ENCODE peak calls at places on chromosomes 12 and 14, in nine cellular contexts. I is heart left ventricle; R is choroid plexus epithelial cell; V is HEK293T; Q is retina; U is activated CD4-positive, alpha-beta T cell treated with anti-CD3 and anti-CD28 coated beads, Interleukin-2, amount 50 U/mL, for 1 hour; C is IMR-90; H is HepG2; M is erythroblast. X is an unnamed sample.

GRCh38 chr14:61887628-61888027 is 125.4 kb downstream of the SNAPC1 start:
- DNase-seq in H (no peak), V (no peak), Q (no peak), U (no peak), M (no peak), C (no peak), R (peak; percentile 4), I (no peak), X (no peak)

GRCh38 chr14:72555609-72556000 is 338.3 kb downstream of the DPF3 start:
- DNase-seq in H (no peak), Q (no peak), V (no peak), M (no peak), I (no peak), R (no peak), U (no peak), C (no peak), X (no peak)

GRCh38 chr12:49972122-49972521 is 625 bp upstream of the AQP6 start:
- DNase-seq in H (no peak), I (no peak), M (no peak), C (no peak), V (no peak), R (no peak), U (no peak), Q (no peak), X (no peak)

GRCh38 chr12:122946690-122947271 is 19.5 kb downstream of the ABCB9 start:
- DNase-seq in C (peak; percentile 100), M (peak; percentile 94), R (peak; percentile 99), H (peak; percentile 85), I (peak; percentile 90), Q (no peak), U (peak; percentile 41), V (peak; percentile 34), X (peak; percentile 98)

GRCh38 chr14:68608235-68608962 is 184.5 kb downstream of the ZFP36L1 start:
- DNase-seq in H (no peak), V (no peak), C (no peak), U (no peak), M (no peak), Q (no peak), R (no peak), I (no peak), X (no peak)

GRCh38 chr12:78279567-78279966 is 448.9 kb downstream of the NAV3 start:
- DNase-seq in R (no peak), Q (no peak), U (no peak), M (no peak), H (no peak), I (no peak), V (no peak), C (no peak), X (no peak)

GRCh38 chr14:29462271-29462670 is 465.4 kb downstream of the PRKD1 start:
- DNase-seq in I (no peak), Q (peak; percentile 61), C (no peak), R (no peak), H (no peak), U (no peak), M (no peak), V (no peak), X (no peak)

GRCh38 chr12:92408072-92408900 is 262.6 kb upstream of the BTG1 start:
- DNase-seq in H (peak; percentile 4), C (no peak), I (peak; percentile 57), U (peak; percentile 32), V (peak; percentile 49), M (peak; percentile 84), R (peak; percentile 12), Q (no peak), X (peak; percentile 46)

GRCh38 chr12:34394211-34395055 is 372.1 kb downstream of the ALG10 start:
- DNase-seq in U (no peak), I (peak; percentile 9), Q (no peak), H (no peak), C (no peak), V (no peak), R (no peak), M (no peak), X (peak; percentile 35)

GRCh38 chr12:67067453-67068203 is 201.5 kb upstream of the CAND1 start:
- DNase-seq in I (no peak), C (no peak), H (no peak), U (no peak), M (no peak), Q (peak; percentile 52), R (no peak), V (no peak), X (no peak)

GRCh38 chr14:69288001-69288771 is 28.2 kb downstream of the GALNT16 start:
- DNase-seq in Q (no peak), C (peak; percentile 42), R (peak; percentile 80), I (peak; percentile 68), M (no peak), V (no peak), U (no peak), H (peak; percentile 23), X (no peak)

GRCh38 chr14:21987937-21988336 is 314.3 kb upstream of the OR4E1 start:
- DNase-seq in H (peak; percentile 68), Q (no peak), M (peak; percentile 58), U (no peak), R (peak; percentile 58), I (no peak), C (peak; percentile 12), V (peak; percentile 53), X (no peak)

GRCh38 chr12:4997939-4998338 is 45.7 kb upstream of the KCNA5 start:
- DNase-seq in H (no peak), R (peak; percentile 61), M (no peak), U (no peak), C (peak; percentile 83), Q (no peak), V (no peak), I (peak; percentile 67), X (peak; percentile 86)

GRCh38 chr14:81727243-81727642 is 193.6 kb upstream of the SEL1L start:
- DNase-seq in V (no peak), U (no peak), Q (no peak), M (no peak), I (no peak), C (no peak), R (peak; percentile 10), H (no peak), X (no peak)

GRCh38 chr12:96501139-96501741 is 11.9 kb downstream of the CFAP54 start:
- DNase-seq in V (no peak), C (peak; percentile 61), I (peak; percentile 55), M (peak; percentile 54), R (peak; percentile 79), Q (no peak), H (peak; percentile 55), U (peak; percentile 30), X (peak; percentile 68)

GRCh38 chr12:113059071-113059595 is 2.6 kb downstream of the DTX1 start:
- DNase-seq in V (no peak), H (no peak), M (no peak), Q (no peak), I (no peak), R (no peak), U (no peak), C (no peak), X (no peak)

GRCh38 chr14:70955543-70956480 is 48.6 kb downstream of the PCNX1 start:
- DNase-seq in Q (no peak), I (no peak), R (peak; percentile 53), V (peak; percentile 15), C (peak; percentile 26), M (peak; percentile 6), H (peak; percentile 29), U (peak; percentile 46), X (peak; percentile 19)

GRCh38 chr12:93571854-93572711 is at the start of gene SOCS2:
- DNase-seq in Q (peak; percentile 76), H (no peak), I (peak; percentile 59), C (peak; percentile 21), R (peak; percentile 22), M (peak; percentile 85), U (peak; percentile 18), V (peak; percentile 51), X (peak; percentile 55)

GRCh38 chr14:71733210-71733883 is 198.9 kb upstream of the RGS6 start:
- DNase-seq in V (no peak), I (no peak), R (peak; percentile 76), U (no peak), C (peak; percentile 76), H (no peak), M (no peak), Q (no peak), X (peak; percentile 34)

GRCh38 chr14:63745858-63746425 is 18.1 kb upstream of the SGPP1 start:
- DNase-seq in H (no peak), U (no peak), I (no peak), V (no peak), C (no peak), Q (no peak), M (peak; percentile 32), R (no peak), X (no peak)

GRCh38 chr12:66929121-66929520 is 250.2 kb upstream of the GRIP1 start:
- DNase-seq in V (no peak), R (no peak), H (no peak), M (no peak), Q (no peak), C (no peak), U (no peak), I (no peak), X (no peak)

GRCh38 chr12:57188090-57188425 is 28.5 kb upstream of the NXPH4 start:
- DNase-seq in I (no peak), R (no peak), U (no peak), H (no peak), C (no peak), Q (no peak), M (no peak), V (no peak), X (no peak)

GRCh38 chr12:109182041-109182839 is 65.9 kb downstream of the ACACB start:
- DNase-seq in C (no peak), U (no peak), R (no peak), Q (no peak), H (no peak), M (no peak), V (no peak), I (no peak), X (no peak)

GRCh38 chr12:100826323-100826722 is 31.7 kb downstream of the ANO4 start:
- DNase-seq in Q (peak; percentile 15), U (peak; percentile 0), M (peak; percentile 50), I (no peak), V (peak; percentile 16), C (peak; percentile 58), R (peak; percentile 65), H (peak; percentile 23), X (no peak)

GRCh38 chr12:124651508-124652273 is 84.3 kb upstream of the NCOR2 start:
- DNase-seq in R (no peak), C (no peak), H (no peak), U (no peak), Q (no peak), V (no peak), M (no peak), I (no peak), X (no peak)

GRCh38 chr14:59013672-59014298 is 174.7 kb upstream of the DAAM1 start:
- DNase-seq in V (no peak), R (peak; percentile 70), C (peak; percentile 68), U (no peak), I (no peak), H (peak; percentile 66), M (no peak), Q (no peak), X (no peak)

GRCh38 chr12:54397157-54397556 is 12.6 kb upstream of the ZNF385A start:
- DNase-seq in C (no peak), R (no peak), M (no peak), Q (no peak), I (no peak), V (no peak), H (no peak), U (no peak), X (no peak)

GRCh38 chr12:32988982-32989381 is 92.4 kb upstream of the PKP2 start:
- DNase-seq in C (no peak), R (peak; percentile 17), V (no peak), I (no peak), Q (no peak), M (no peak), U (no peak), H (no peak), X (no peak)

GRCh38 chr12:93894391-93895095 is 217.4 kb downstream of the CRADD start:
- DNase-seq in V (no peak), Q (peak; percentile 12), M (no peak), I (peak; percentile 96), H (no peak), U (no peak), R (peak; percentile 70), C (peak; percentile 52), X (no peak)

GRCh38 chr12:124928095-124928911 is 13.9 kb upstream of the UBC start:
- DNase-seq in C (peak; percentile 91), M (no peak), V (no peak), H (no peak), I (peak; percentile 88), Q (no peak), R (peak; percentile 91), U (no peak), X (no peak)

GRCh38 chr12:10634427-10634826 is 21.0 kb upstream of the MAGOHB start:
- DNase-seq in C (peak; percentile 71), U (no peak), H (peak; percentile 3), V (no peak), M (no peak), Q (no peak), I (no peak), R (peak; percentile 58), X (peak; percentile 89)

X was measured in SJSA1.